ENCODE peak calls at places on chromosome 10, in four cellular contexts. A is uterus, F is choroid plexus epithelial cell, P is brain microvascular endothelial cell. D is an unnamed sample.

GRCh38 chr10:72426982-72427381 is 72.3 kb upstream of the DNAJB12 start:
- DNase-seq in A (no peak), F (peak), P (no peak), D (no peak)

GRCh38 chr10:130727766-130728490 is 583.6 kb downstream of the TCERG1L start:
- DNase-seq in F (no peak), P (no peak), A (no peak), D (no peak)

GRCh38 chr10:12637649-12638048 is 288.3 kb downstream of the CAMK1D start:
- DNase-seq in F (no peak), A (no peak), P (no peak), D (no peak)

GRCh38 chr10:53005612-53006325 is 233.2 kb upstream of the MBL2 start:
- DNase-seq in F (no peak), A (no peak), P (no peak), D (no peak)

GRCh38 chr10:69315100-69315542 is 36.8 kb downstream of the HK1 start:
- DNase-seq in A (no peak), F (no peak), P (no peak), D (no peak)

GRCh38 chr10:18455086-18455884 is 196.1 kb downstream of the NSUN6 start:
- DNase-seq in F (no peak), P (no peak), A (no peak), D (no peak)

GRCh38 chr10:74738543-74738942 is 87.9 kb upstream of the KAT6B start:
- DNase-seq in P (no peak), F (no peak), A (no peak), D (no peak)

GRCh38 chr10:70564113-70564725 is 38.3 kb downstream of the PRF1 start:
- DNase-seq in P (no peak), A (peak), F (no peak), D (no peak)

GRCh38 chr10:75723319-75723965 is 292.0 kb downstream of the LRMDA start:
- DNase-seq in A (no peak), P (no peak), F (no peak), D (no peak)

GRCh38 chr10:14142631-14143270 is 188.0 kb downstream of the FRMD4A start:
- DNase-seq in A (no peak), F (no peak), P (no peak), D (no peak)

GRCh38 chr10:124362572-124362971 is 56.2 kb downstream of the OAT start:
- DNase-seq in F (no peak), A (no peak), P (no peak), D (no peak)

GRCh38 chr10:26441491-26442214 is 3.5 kb downstream of the APBB1IP start:
- DNase-seq in F (no peak), P (peak), A (no peak), D (no peak)

GRCh38 chr10:131978366-131978765 is 3.4 kb downstream of the BNIP3 start:
- DNase-seq in F (no peak), A (no peak), P (no peak), D (no peak)

GRCh38 chr10:131977323-131978096 is 4.2 kb downstream of the BNIP3 start:
- DNase-seq in F (no peak), P (no peak), A (no peak), D (no peak)

GRCh38 chr10:131979336-131979735 is 2.4 kb downstream of the BNIP3 start:
- DNase-seq in F (no peak), P (no peak), A (no peak), D (no peak)

GRCh38 chr10:131979821-131980270 is 1.9 kb downstream of the BNIP3 start:
- DNase-seq in P (peak), A (peak), F (peak), D (peak)

GRCh38 chr10:131978851-131979250 is 2.9 kb downstream of the BNIP3 start:
- DNase-seq in F (no peak), P (no peak), A (no peak), D (no peak)
- H3K4me3 ChIP-seq in F (no peak), P (no peak), A (no peak), D (peak)

DNA sequence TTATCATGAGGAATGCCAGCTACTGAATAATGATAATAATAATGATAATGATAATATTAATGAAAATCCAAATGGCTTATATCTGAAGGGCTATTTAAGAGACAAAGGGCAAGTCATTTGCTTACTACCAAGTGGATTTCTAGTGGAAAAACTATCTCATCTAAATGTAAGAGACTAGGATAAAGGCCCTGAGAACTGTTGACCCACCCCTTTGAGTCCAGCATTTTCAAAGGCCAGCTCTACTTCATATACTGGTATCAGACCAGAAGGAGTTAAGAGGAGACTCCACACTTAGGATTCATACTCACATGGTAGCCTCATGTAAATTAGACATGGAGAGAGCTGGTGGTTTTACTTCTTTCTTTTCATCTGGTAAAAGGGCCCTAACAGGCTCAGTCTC is 76.0 kb downstream of the PHYHIPL start:
- DNase-seq in P (no peak), F (no peak), A (no peak), D (no peak)
- TF ChIP-seq CTCF in P (no peak), F (no peak), A (no peak), D (no peak)

DNA sequence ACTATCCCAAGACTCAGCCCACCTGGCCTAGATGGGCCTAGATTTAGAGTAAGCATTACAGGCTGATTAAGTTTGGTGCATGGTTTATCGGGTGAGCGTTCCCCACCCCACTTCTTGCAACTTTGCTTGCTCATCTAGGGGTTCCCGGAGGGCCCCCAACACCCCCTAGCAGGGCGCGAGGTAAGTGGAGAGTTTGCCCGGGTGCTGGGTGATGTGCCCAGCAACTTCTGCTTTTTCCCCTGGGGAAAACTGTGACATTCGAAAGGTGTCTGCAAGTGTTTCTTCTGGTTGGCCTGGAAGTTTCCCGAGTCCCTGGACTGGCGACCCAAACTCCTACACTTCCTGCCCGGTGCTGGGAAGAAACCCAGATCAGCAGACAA is 31.7 kb downstream of the SKIDA1 start:
- DNase-seq in A (no peak), F (no peak), P (no peak), D (no peak)
- H3K4me3 ChIP-seq in A (no peak), F (peak), P (no peak), D (no peak)

GRCh38 chr10:127564644-127565043 is 15.5 kb downstream of the NPS start:
- DNase-seq in A (no peak), P (no peak), F (no peak), D (no peak)

GRCh38 chr10:127569210-127569609 is 20.1 kb downstream of the NPS start:
- DNase-seq in F (no peak), A (no peak), P (no peak), D (no peak)

GRCh38 chr10:127565583-127565982 is 16.5 kb downstream of the NPS start:
- DNase-seq in P (no peak), F (no peak), A (no peak), D (no peak)

DNA sequence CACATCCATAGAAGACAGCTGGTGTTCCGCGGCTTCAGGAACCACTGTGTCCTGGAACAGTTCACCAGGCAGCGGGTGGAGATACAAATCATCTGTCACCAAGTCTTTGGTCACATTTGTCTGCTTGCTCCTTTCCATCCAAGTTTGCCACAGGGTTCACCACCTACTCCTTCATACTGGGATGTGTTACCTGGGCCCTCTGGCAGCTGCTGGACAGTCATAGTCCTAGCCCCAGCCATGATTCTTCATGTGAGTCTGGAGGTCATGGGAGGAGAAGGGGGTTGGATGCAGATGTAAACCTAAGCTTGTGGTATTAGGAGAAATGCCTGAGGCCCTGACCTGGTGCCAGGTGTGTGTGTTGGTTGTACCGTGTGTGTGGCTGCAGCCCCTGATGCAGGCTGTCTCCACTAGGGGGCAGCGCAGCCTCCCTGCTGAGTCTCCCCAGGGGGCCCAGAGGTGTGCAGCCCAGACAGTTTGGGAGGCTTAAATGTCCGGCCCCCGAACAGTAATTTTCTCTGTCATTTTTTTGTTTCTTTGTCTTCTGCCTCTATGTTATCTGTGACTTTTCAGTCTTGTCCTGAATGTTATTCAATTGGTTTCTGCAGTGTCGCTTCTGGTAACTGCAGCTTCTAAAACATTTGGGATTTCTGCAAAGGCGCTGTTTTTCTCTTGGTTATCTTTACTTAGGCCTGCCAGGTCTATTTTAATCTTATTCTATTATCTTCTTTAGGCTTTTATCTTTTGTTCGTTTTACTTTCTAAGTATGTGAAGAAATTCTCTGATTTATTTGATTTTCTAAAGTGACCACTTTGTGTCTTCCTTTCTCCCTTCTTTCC is 14.8 kb downstream of the NPS start:
- DNase-seq in P (no peak), A (no peak), F (no peak), D (peak)
- TF ChIP-seq CTCF in P (peak), A (no peak), F (peak), D (peak)

D was measured in epithelial cell of esophagus.